ENCODE peak calls at places on chromosomes 13 and 19, in six cellular contexts. Z, Y, V, P, S and X are unnamed samples. For H3K27me3, the result is how much of the 10 kb centered on the place peaks cover.

GRCh38 chr13:91270031-91270430 is 77.5 kb upstream of the MIR17HG start:
- DNase-seq in Z (no peak), Y (no peak), V (no peak), P (no peak), S (no peak), X (no peak)

GRCh38 chr19:47729799-47730520 is 15.4 kb upstream of the NOP53 start:
- DNase-seq in Z (peak), Y (peak), V (no peak), P (peak), S (no peak), X (peak)

GRCh38 chr19:41000310-41000737 is 9.2 kb downstream of the CYP2B6 start:
- DNase-seq in Z (no peak), Y (no peak), V (no peak), P (peak), S (no peak), X (no peak)

GRCh38 chr13:98835156-98835555 is 82.7 kb upstream of the SLC15A1 start:
- DNase-seq in Z (no peak), Y (no peak), V (no peak), P (no peak), S (no peak), X (no peak)

GRCh38 chr13:19605161-19605955 is 28.1 kb upstream of the MPHOSPH8 start:
- DNase-seq in Z (no peak), Y (no peak), V (peak), P (no peak), S (no peak), X (no peak)

GRCh38 chr13:72726721-72727416 is 560 bp downstream of the MZT1 start:
- DNase-seq in Z (peak), Y (peak), V (no peak), P (no peak), S (peak), X (peak)

GRCh38 chr19:39795001-39795400 is 16.3 kb downstream of the LEUTX start:
- DNase-seq in Z (no peak), Y (no peak), V (no peak), P (no peak), S (no peak), X (no peak)

GRCh38 chr19:3683866-3684816 is 16.1 kb downstream of the PIP5K1C start:
- DNase-seq in Z (no peak), Y (no peak), V (peak), P (no peak), S (no peak), X (no peak)

GRCh38 chr13:22135446-22135845 is 464.6 kb downstream of the FGF9 start:
- DNase-seq in Z (no peak), Y (no peak), V (no peak), P (no peak), S (no peak), X (no peak)

GRCh38 chr13:97254809-97255208 is 32.7 kb downstream of the MBNL2 start:
- DNase-seq in Z (no peak), Y (no peak), V (peak), P (no peak), S (no peak), X (no peak)

GRCh38 chr19:19032420-19033175 is 719 bp downstream of the SUGP2 start:
- DNase-seq in Z (peak), Y (peak), V (peak), P (peak), S (peak), X (peak)

GRCh38 chr19:38734426-38735256 is 9.6 kb downstream of the CAPN12 start:
- DNase-seq in Z (peak), Y (peak), V (no peak), P (peak), S (no peak), X (no peak)

GRCh38 chr19:43638991-43639494 is 607 bp downstream of the CADM4 start:
- DNase-seq in Z (no peak), Y (no peak), V (no peak), P (no peak), S (no peak), X (no peak)

DNA sequence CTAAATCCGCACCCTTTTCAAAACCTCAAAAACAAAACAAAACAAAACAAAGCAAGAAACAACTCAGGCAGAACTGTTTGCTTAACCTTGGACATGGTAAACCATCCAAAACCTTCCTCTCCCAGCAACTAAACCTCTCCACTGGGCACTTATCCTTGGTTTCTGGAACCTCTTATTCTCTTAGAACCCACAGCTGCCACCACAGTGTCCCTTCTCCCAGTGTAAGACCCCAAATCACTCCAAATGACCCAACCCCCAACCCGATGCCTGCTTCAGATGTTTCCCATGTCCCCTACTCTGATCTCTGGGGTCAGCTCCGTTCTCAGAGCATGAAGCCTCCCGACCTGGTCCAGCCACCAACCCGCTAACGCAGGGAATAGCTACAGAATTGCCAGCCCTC is 946 bp downstream of the KLK2 start:
- DNase-seq in Z (no peak), Y (no peak), V (no peak), P (no peak), S (no peak), X (no peak)
- H3K27me3 ChIP-seq in Z (under half), Y (under half), V (under half), P (under half), S (under half), X (under half)

GRCh38 chr19:50688766-50689165 is 30.8 kb downstream of the SHANK1 start:
- DNase-seq in Z (no peak), Y (no peak), V (no peak), P (no peak), S (no peak), X (no peak)
- H3K27me3 ChIP-seq in Z (under half), Y (half or more), V (under half), P (under half), S (under half), X (under half)

GRCh38 chr13:111514646-111515617 is 194.5 kb downstream of the TEX29 start:
- DNase-seq in Z (no peak), Y (no peak), V (no peak), P (no peak), S (no peak), X (no peak)
- H3K27me3 ChIP-seq in Z (under half), Y (under half), V (under half), P (under half), S (under half), X (under half)

DNA sequence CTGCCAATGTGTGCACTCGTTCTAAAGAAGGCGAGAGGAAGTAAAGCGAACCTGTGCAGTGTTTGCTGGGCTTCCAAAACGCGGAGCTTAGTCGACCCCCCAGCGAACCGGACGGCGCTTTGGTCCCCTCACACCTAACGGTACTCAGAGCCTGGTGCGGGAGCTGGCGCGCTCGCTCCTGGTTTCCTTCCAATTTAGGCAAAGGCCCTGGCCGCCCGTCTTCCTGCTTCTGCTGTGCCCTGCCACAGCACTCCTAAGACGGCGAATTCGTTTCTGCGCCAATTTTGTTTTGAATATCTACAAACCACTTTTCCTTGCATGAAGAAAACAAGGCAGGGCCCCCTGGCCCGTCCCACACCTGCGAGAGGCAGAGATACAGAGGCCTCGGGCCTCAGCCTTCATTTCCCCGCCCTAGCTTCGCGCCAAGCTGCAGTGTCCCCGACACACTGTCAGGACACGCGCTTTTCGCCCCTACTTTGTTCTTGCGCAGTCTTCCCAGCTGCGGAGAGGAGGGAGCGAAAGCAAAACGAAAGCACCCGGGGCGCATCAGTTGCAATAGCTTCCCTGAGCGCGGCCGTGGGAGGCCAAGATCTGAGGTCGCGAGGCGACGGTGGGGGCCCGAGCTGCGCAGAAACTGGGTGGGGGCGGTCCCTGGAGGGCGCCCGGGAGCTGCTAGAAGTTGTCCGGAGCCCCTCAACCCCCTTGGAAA is 111.9 kb downstream of the KCNRG start:
- DNase-seq in Z (peak), Y (peak), V (peak), P (peak), S (no peak), X (peak)
- H3K27me3 ChIP-seq in Z (under half), Y (under half), V (under half), P (under half), S (under half), X (under half)